ENCODE peak calls at places on chromosomes 16 and 17, in ten cellular contexts. Q is MCF 10A; S is tibial artery; A is stimulated activated CD4-positive, alpha-beta T cell treated with anti-CD3 and anti-CD28 coated beads, Interleukin-1b, Interleukin-23, amount 100 ng/mL, for 24 hours; T is CD8-positive, alpha-beta memory T cell; L is AG08396; Y is NT2/D1; E is BE2C; W is GM23248; G is suprapubic skin. R is an unnamed sample.

GRCh38 chr16:48608871-48609452 is 1.0 kb downstream of the N4BP1 start:
- DNase-seq in W (peak), Y (no peak), S (no peak), G (no peak), T (peak), E (peak), A (no peak), L (no peak), Q (peak), R (no peak)

GRCh38 chr16:1591306-1591705 is 20.6 kb downstream of the IFT140 start:
- DNase-seq in S (no peak), L (no peak), Q (no peak), W (no peak), T (no peak), E (no peak), G (no peak), A (no peak), Y (no peak), R (no peak)

GRCh38 chr16:27429330-27429871 is 27.4 kb downstream of the IL21R start:
- DNase-seq in S (no peak), A (no peak), Y (no peak), G (no peak), Q (no peak), W (no peak), T (no peak), E (no peak), L (no peak), R (no peak)

GRCh38 chr16:84517366-84517765 is 12.9 kb upstream of the MEAK7 start:
- DNase-seq in W (no peak), Y (no peak), Q (no peak), A (no peak), L (no peak), G (no peak), T (no peak), E (peak), S (no peak), R (no peak)

GRCh38 chr16:88769617-88770458 is 15.2 kb downstream of the PIEZO1 start:
- DNase-seq in Y (peak), L (peak), W (peak), G (no peak), Q (no peak), S (no peak), T (no peak), A (no peak), E (peak), R (no peak)

GRCh38 chr17:80925668-80926067 is 66.0 kb upstream of the CHMP6 start:
- DNase-seq in Y (no peak), L (no peak), Q (no peak), E (no peak), W (no peak), G (no peak), T (no peak), A (no peak), S (peak), R (no peak)

GRCh38 chr17:42135664-42136653 is 13.4 kb downstream of the HSPB9 start:
- DNase-seq in L (peak), Q (no peak), G (no peak), Y (no peak), E (no peak), S (peak), T (no peak), W (peak), A (no peak), R (peak)

GRCh38 chr16:19851476-19851875 is 33.2 kb downstream of the GPRC5B start:
- DNase-seq in G (no peak), T (no peak), Q (no peak), S (no peak), W (no peak), A (no peak), Y (no peak), E (no peak), L (no peak), R (peak)

GRCh38 chr17:17569691-17570090 is 21.8 kb downstream of the PEMT start:
- DNase-seq in L (no peak), A (no peak), Q (no peak), W (no peak), Y (no peak), E (no peak), S (no peak), G (no peak), T (no peak), R (no peak)

GRCh38 chr16:88377961-88378360 is 4.8 kb upstream of the ZNF469 start:
- DNase-seq in S (peak), Y (no peak), G (no peak), T (no peak), L (no peak), A (no peak), Q (no peak), E (peak), W (no peak), R (no peak)

GRCh38 chr17:27807567-27808470 is 7.5 kb upstream of the NOS2 start:
- DNase-seq in T (peak), G (peak), Y (no peak), S (no peak), Q (no peak), L (no peak), E (no peak), A (no peak), W (no peak), R (peak)

GRCh38 chr17:72462814-72463213 is 342.0 kb downstream of the SOX9 start:
- DNase-seq in E (no peak), A (no peak), T (no peak), G (no peak), Q (peak), L (no peak), W (no peak), S (no peak), Y (no peak), R (no peak)

GRCh38 chr17:61648587-61648986 is 57.6 kb upstream of the NACA2 start:
- DNase-seq in S (no peak), W (no peak), G (no peak), Y (no peak), T (no peak), E (no peak), A (no peak), Q (no peak), L (no peak), R (no peak)

GRCh38 chr17:16512011-16512410 is 20.0 kb upstream of the LRRC75A start:
- DNase-seq in T (no peak), L (no peak), Y (no peak), E (no peak), W (no peak), G (no peak), A (no peak), Q (no peak), S (peak), R (no peak)

GRCh38 chr16:88705746-88706287 is 391 bp downstream of the RNF166 start:
- DNase-seq in S (no peak), W (peak), G (no peak), T (no peak), E (no peak), A (no peak), Q (no peak), L (peak), Y (no peak), R (no peak)

GRCh38 chr17:64216385-64217248 is 46.4 kb downstream of the TEX2 start:
- DNase-seq in L (no peak), T (no peak), E (peak), S (no peak), Y (no peak), W (peak), G (no peak), Q (peak), A (no peak), R (peak)

GRCh38 chr17:27565874-27566672 is 64.9 kb upstream of the LGALS9 start:
- DNase-seq in T (no peak), L (no peak), W (no peak), Q (no peak), E (no peak), Y (no peak), G (no peak), S (no peak), A (no peak), R (no peak)

GRCh38 chr17:72344613-72345012 is 223.8 kb downstream of the SOX9 start:
- DNase-seq in E (no peak), Y (no peak), L (no peak), T (no peak), Q (no peak), S (no peak), A (no peak), G (no peak), W (no peak), R (no peak)

GRCh38 chr17:66920426-66920825 is 44.1 kb upstream of the CACNG4 start:
- DNase-seq in G (no peak), Q (no peak), S (no peak), T (no peak), A (no peak), E (no peak), L (no peak), Y (no peak), W (no peak), R (no peak)

R was measured in adrenal gland.